ENCODE peak calls at places on chromosome 13, in nine cellular contexts. V is A549, W is suprapubic skin, A is HCT116, M is stomach, F is breast epithelium, S is heart left ventricle, L is vagina, Y is uterus. Q is an unnamed sample.

GRCh38 chr13:44921931-44922758 is 67.1 kb downstream of the NUFIP1 start:
- DNase-seq in Y (peak; percentile 61), W (no peak), M (peak; percentile 64), A (peak; percentile 29), L (peak; percentile 94), V (peak; percentile 59), F (peak; percentile 63), S (peak; percentile 30), Q (no peak)

GRCh38 chr13:44797685-44798084 is 191.6 kb downstream of the NUFIP1 start:
- DNase-seq in L (no peak), F (no peak), A (no peak), Y (no peak), W (no peak), V (no peak), M (no peak), S (no peak), Q (no peak)

GRCh38 chr13:33006646-33007045 is 9.6 kb upstream of the KL start:
- DNase-seq in S (no peak), L (no peak), Y (no peak), M (no peak), A (no peak), W (no peak), F (no peak), V (no peak), Q (no peak)

GRCh38 chr13:74158028-74158427 is 23.8 kb upstream of the KLF12 start:
- DNase-seq in A (no peak), V (no peak), F (no peak), S (no peak), M (no peak), W (no peak), Y (peak; percentile 17), L (no peak), Q (no peak)

GRCh38 chr13:52845334-52845761 is 3.1 kb downstream of the PCDH8 start:
- DNase-seq in Y (no peak), V (no peak), L (no peak), A (no peak), S (no peak), M (no peak), F (no peak), W (no peak), Q (no peak)

GRCh38 chr13:42211704-42212103 is 60.2 kb upstream of the AKAP11 start:
- DNase-seq in F (no peak), Y (no peak), L (no peak), W (no peak), V (no peak), A (no peak), M (no peak), S (no peak), Q (no peak)

GRCh38 chr13:83190020-83190419 is 692.3 kb downstream of the SLITRK1 start:
- DNase-seq in M (no peak), F (no peak), Y (no peak), L (no peak), S (no peak), W (no peak), V (no peak), A (no peak), Q (no peak)

GRCh38 chr13:43363156-43363918 is 340.0 kb downstream of the DNAJC15 start:
- DNase-seq in M (no peak), W (no peak), S (no peak), V (no peak), A (no peak), L (no peak), Y (no peak), F (no peak), Q (no peak)

GRCh38 chr13:34822681-34823080 is 119.4 kb upstream of the NBEA start:
- DNase-seq in L (no peak), A (no peak), V (no peak), Y (no peak), S (no peak), W (no peak), M (no peak), F (no peak), Q (no peak)

GRCh38 chr13:26583662-26584061 is 26.2 kb downstream of the WASF3 start:
- DNase-seq in L (no peak), M (no peak), V (no peak), W (no peak), S (no peak), F (no peak), Y (no peak), A (no peak), Q (no peak)

GRCh38 chr13:46728777-46729176 is 68.2 kb downstream of the ESD start:
- DNase-seq in L (no peak), A (no peak), S (no peak), W (no peak), M (no peak), F (no peak), V (peak; percentile 1), Y (no peak), Q (no peak)

GRCh38 chr13:41054212-41054877 is 7.0 kb upstream of the WBP4 start:
- DNase-seq in M (no peak), Y (no peak), W (no peak), F (no peak), V (peak; percentile 22), A (no peak), S (no peak), L (no peak), Q (no peak)

GRCh38 chr13:25678398-25678797 is 306.6 kb downstream of the ATP8A2 start:
- DNase-seq in F (no peak), V (no peak), Y (no peak), W (no peak), S (peak; percentile 6), M (peak; percentile 81), A (no peak), L (no peak), Q (no peak)

GRCh38 chr13:64808704-64809103 is 2421.4 kb downstream of the PCDH9 start:
- DNase-seq in W (no peak), A (no peak), S (no peak), Y (no peak), V (no peak), L (no peak), F (no peak), M (no peak), Q (no peak)

GRCh38 chr13:65034266-65034665 is 2195.9 kb downstream of the PCDH9 start:
- DNase-seq in V (no peak), W (no peak), Y (no peak), M (no peak), S (no peak), F (no peak), A (no peak), L (no peak), Q (peak; percentile 76)

GRCh38 chr13:23715762-23716235 is 145.6 kb downstream of the TNFRSF19 start:
- DNase-seq in S (no peak), V (no peak), W (no peak), M (peak; percentile 60), Y (no peak), L (no peak), A (peak; percentile 18), F (no peak), Q (no peak)

GRCh38 chr13:36030670-36031331 is 100.4 kb downstream of the DCLK1 start:
- DNase-seq in Y (peak; percentile 34), S (peak; percentile 16), A (no peak), M (no peak), W (no peak), F (no peak), V (no peak), L (no peak), Q (no peak)

GRCh38 chr13:58495668-58496067 is 864.1 kb downstream of the PCDH17 start:
- DNase-seq in Y (no peak), A (no peak), S (no peak), M (no peak), V (no peak), F (no peak), L (no peak), W (no peak), Q (no peak)

GRCh38 chr13:101785858-101786257 is 333.4 kb downstream of the ITGBL1 start:
- DNase-seq in Y (no peak), V (peak; percentile 17), S (peak; percentile 26), L (no peak), W (no peak), M (no peak), F (no peak), A (peak; percentile 10), Q (no peak)

GRCh38 chr13:47148543-47148942 is 251.7 kb upstream of the HTR2A start:
- DNase-seq in Y (no peak), V (no peak), M (no peak), W (no peak), A (no peak), F (no peak), S (no peak), L (no peak), Q (no peak)

GRCh38 chr13:38349386-38350113 is at the start of gene UFM1:
- DNase-seq in M (peak; percentile 89), A (peak; percentile 93), W (peak; percentile 94), Y (peak; percentile 89), L (peak; percentile 93), S (peak; percentile 91), V (peak; percentile 66), F (peak; percentile 79), Q (peak; percentile 98)
- TF ChIP-seq POLR2A in M (no peak), A (no peak), W (peak; percentile 83), Y (no peak), L (peak; percentile 13), S (peak; percentile 36), V (peak; percentile 58), F (peak; percentile 48), Q (no peak)

GRCh38 chr13:29948791-29949190 is 98.4 kb upstream of the UBL3 start:
- DNase-seq in V (no peak), W (no peak), M (no peak), A (no peak), F (no peak), Y (no peak), L (no peak), S (no peak), Q (no peak)
- TF ChIP-seq CTCF in V (no peak), W (no peak), M (no peak), A (no peak), F (no peak), Y (no peak), L (no peak), S (no peak), Q (no peak)

GRCh38 chr13:78137404-78138142 is 218.9 kb upstream of the EDNRB start:
- DNase-seq in W (no peak), Y (no peak), V (peak; percentile 6), A (peak; percentile 33), M (no peak), S (no peak), F (no peak), L (no peak), Q (no peak)
- H3K4me3 ChIP-seq in W (no peak overlapping the region), Y (no peak overlapping the region), V (no peak overlapping the region), A (no peak overlapping the region), M (no peak overlapping the region), S (no peak overlapping the region), F (no peak overlapping the region), L (no peak overlapping the region), Q (no peak overlapping the region)

DNA sequence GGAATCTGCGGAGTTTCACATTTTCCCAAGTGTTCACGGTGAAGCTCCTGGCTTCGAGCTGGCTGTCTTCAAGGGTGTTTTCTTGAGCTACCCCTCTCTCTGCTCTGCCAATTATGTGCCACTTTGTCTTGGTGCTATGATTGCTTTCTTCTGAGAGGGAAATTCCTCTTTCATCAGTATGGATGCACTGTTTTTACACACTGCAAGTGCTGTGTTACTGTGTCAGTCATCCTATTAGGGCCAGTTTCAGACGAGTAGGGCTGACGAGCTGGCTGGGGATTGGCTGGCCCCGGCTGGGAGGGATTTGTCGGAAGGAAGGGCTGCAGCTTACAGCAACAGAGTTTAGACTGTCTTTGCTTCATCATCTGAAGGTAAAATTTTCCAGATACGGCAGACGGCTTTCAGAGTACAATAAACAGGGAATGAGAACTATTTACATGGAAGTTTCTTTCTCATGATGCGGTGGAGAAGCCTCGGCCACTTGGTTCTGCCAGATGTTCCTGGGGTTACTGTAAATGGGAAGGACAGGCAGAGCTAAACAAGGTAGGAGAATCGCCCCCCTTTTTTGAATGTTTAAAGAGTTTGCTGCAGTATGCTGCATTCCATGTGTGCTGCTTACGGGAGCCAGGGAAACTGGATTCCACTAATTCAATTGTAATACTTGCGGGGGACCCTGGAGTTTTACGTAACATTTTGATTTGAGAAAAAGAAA is at the start of gene MBNL2:
- DNase-seq in L (peak; percentile 99), W (peak; percentile 95), V (peak; percentile 67), A (peak; percentile 81), F (peak; percentile 93), Y (peak; percentile 87), M (peak; percentile 90), S (peak; percentile 92), Q (peak; percentile 98)
- TF ChIP-seq POLR2A in L (peak; percentile 81), W (peak; percentile 80), V (peak; percentile 16), A (no peak), F (peak; percentile 83), Y (peak; percentile 88), M (no peak), S (peak; percentile 92), Q (peak; percentile 28)